ENCODE peak calls at places on chromosomes 4 and X, in five cellular contexts. One of them, this sample, is unnamed.

GRCh38 chr4:53459548-53459947 is 82.1 kb downstream of the FIP1L1 start:
- DNase-seq in AG09319: no peak
- DNase-seq in A549: peak
- DNase-seq in fibroblast of mammary gland: peak
- DNase-seq in AG10803: peak
- DNase-seq in this sample: peak

GRCh38 chr4:185143596-185143969 is 517 bp downstream of the SLC25A4 start:
- DNase-seq in fibroblast of mammary gland: no peak
- DNase-seq in A549: peak
- DNase-seq in AG10803: peak
- DNase-seq in AG09319: no peak
- DNase-seq in this sample: peak

GRCh38 chr4:156946508-156947197 is 24.9 kb downstream of the PDGFC start:
- DNase-seq in AG10803: peak
- DNase-seq in A549: peak
- DNase-seq in AG09319: peak
- DNase-seq in fibroblast of mammary gland: peak
- DNase-seq in this sample: peak

GRCh38 chr4:102449751-102450352 is 51.3 kb upstream of the NFKB1 start:
- DNase-seq in AG09319: no peak
- DNase-seq in fibroblast of mammary gland: peak
- DNase-seq in A549: peak
- DNase-seq in AG10803: peak
- DNase-seq in this sample: peak

GRCh38 chr4:148445071-148445902 is 3.1 kb upstream of the NR3C2 start:
- DNase-seq in A549: no peak
- DNase-seq in AG10803: no peak
- DNase-seq in fibroblast of mammary gland: no peak
- DNase-seq in AG09319: no peak
- DNase-seq in this sample: no peak

GRCh38 chrX:71809886-71810285 is 46.7 kb downstream of the CXorf49B start:
- DNase-seq in A549: peak
- DNase-seq in fibroblast of mammary gland: peak
- DNase-seq in AG09319: no peak
- DNase-seq in AG10803: no peak
- DNase-seq in this sample: no peak

GRCh38 chrX:115957862-115958490 is 212.6 kb upstream of the AGTR2 start:
- DNase-seq in AG10803: no peak
- DNase-seq in fibroblast of mammary gland: no peak
- DNase-seq in AG09319: no peak
- DNase-seq in A549: peak
- DNase-seq in this sample: no peak

GRCh38 chr4:168408620-168409019 is 71.7 kb downstream of the DDX60L start:
- DNase-seq in A549: peak
- DNase-seq in AG09319: peak
- DNase-seq in fibroblast of mammary gland: peak
- DNase-seq in AG10803: peak
- DNase-seq in this sample: peak

GRCh38 chr4:153905231-153905630 is 116.3 kb upstream of the SFRP2 start:
- DNase-seq in A549: no peak
- DNase-seq in AG09319: no peak
- DNase-seq in fibroblast of mammary gland: no peak
- DNase-seq in AG10803: no peak
- DNase-seq in this sample: no peak

DNA sequence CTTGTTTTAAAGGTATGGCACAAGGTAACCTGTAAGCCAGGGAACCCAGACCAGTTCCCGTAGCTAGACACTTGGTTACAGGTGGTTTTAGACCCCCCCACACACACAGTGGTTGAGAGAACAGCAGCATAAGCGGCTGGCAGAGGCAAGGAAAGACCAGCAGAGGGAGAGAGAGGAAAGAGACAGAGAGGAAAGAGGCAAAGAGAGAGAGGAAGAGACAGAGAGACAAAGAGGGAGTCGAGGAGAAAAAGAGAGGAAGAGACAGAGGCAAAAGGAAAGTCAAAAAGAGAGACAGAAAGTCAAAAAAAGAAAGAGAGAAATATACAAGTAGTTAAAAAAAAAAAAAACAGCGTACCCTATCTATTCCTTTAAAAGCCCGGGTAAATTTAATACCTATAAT is 19.5 kb upstream of the PCSK1N start:
- DNase-seq in A549: peak
- DNase-seq in AG10803: peak
- DNase-seq in AG09319: no peak
- DNase-seq in fibroblast of mammary gland: no peak
- DNase-seq in this sample: no peak
- TF ChIP-seq CTCF in A549: peak
- TF ChIP-seq CTCF in AG10803: peak
- TF ChIP-seq CTCF in AG09319: peak
- TF ChIP-seq CTCF in fibroblast of mammary gland: peak
- TF ChIP-seq CTCF in this sample: peak

GRCh38 chrX:37959212-37960021 is 46.9 kb upstream of the SYTL5 start:
- DNase-seq in AG10803: no peak
- DNase-seq in fibroblast of mammary gland: no peak
- DNase-seq in A549: no peak
- DNase-seq in AG09319: no peak
- DNase-seq in this sample: no peak
- TF ChIP-seq CTCF in AG10803: no peak
- TF ChIP-seq CTCF in fibroblast of mammary gland: no peak
- TF ChIP-seq CTCF in A549: no peak
- TF ChIP-seq CTCF in AG09319: no peak
- TF ChIP-seq CTCF in this sample: no peak

DNA sequence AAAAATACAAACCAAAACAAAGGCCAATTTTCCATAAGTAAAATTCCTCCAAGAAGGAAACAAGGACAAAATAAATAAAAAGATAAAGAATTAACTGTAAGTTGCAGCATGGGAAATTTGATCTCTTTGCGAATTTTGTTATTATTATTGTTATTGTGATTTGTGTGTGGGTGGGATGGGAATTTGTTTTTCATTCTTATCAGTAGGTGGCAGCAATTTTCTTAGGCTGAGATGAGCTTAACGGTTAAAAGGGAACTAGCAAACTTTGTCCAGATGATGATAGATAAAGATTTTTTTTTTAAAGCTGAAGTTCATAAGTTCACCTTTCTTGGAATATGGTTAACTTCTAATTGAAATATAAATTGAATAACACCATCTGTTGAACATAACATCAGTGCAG is 83.2 kb upstream of the IL1RAPL2 start:
- DNase-seq in AG10803: no peak
- DNase-seq in fibroblast of mammary gland: peak
- DNase-seq in A549: no peak
- DNase-seq in AG09319: no peak
- DNase-seq in this sample: no peak
- TF ChIP-seq CTCF in AG10803: no peak
- TF ChIP-seq CTCF in fibroblast of mammary gland: peak
- TF ChIP-seq CTCF in A549: peak
- TF ChIP-seq CTCF in AG09319: no peak
- TF ChIP-seq CTCF in this sample: peak

GRCh38 chr4:98030059-98030458 is 113.2 kb downstream of the STPG2 start:
- DNase-seq in A549: no peak
- DNase-seq in fibroblast of mammary gland: no peak
- DNase-seq in AG10803: no peak
- DNase-seq in AG09319: no peak
- DNase-seq in this sample: no peak

GRCh38 chr4:98026362-98026761 is 116.9 kb downstream of the STPG2 start:
- DNase-seq in fibroblast of mammary gland: no peak
- DNase-seq in AG09319: no peak
- DNase-seq in AG10803: no peak
- DNase-seq in A549: no peak
- DNase-seq in this sample: no peak

DNA sequence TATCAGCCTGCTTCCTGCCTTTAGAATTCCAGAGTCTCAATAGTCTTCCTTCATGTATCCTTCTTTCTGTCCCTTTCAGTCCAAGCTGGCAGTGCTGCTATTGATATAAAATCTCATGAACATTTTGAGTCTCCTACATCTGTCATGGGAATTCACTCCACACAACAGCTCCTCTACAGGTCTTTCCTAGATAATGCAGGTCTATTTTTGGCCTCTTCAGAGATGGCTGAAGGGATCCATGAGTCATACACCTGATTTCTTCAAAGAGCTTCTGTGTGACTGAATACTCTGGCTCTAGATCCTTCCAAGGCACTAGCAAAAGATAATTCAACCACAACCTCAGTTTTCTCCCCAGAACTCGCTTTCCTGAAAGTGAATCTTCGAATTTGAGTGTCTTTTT is 115.4 kb downstream of the STPG2 start:
- DNase-seq in AG10803: no peak
- DNase-seq in A549: peak
- DNase-seq in AG09319: no peak
- DNase-seq in fibroblast of mammary gland: peak
- DNase-seq in this sample: no peak
- TF ChIP-seq CTCF in AG10803: no peak
- TF ChIP-seq CTCF in A549: no peak
- TF ChIP-seq CTCF in AG09319: no peak
- TF ChIP-seq CTCF in fibroblast of mammary gland: no peak
- TF ChIP-seq CTCF in this sample: peak

GRCh38 chr4:68673143-68673542 is 2.7 kb upstream of the UGT2B15 start:
- DNase-seq in fibroblast of mammary gland: no peak
- DNase-seq in AG09319: no peak
- DNase-seq in AG10803: no peak
- DNase-seq in A549: no peak
- DNase-seq in this sample: no peak
- TF ChIP-seq CTCF in fibroblast of mammary gland: no peak
- TF ChIP-seq CTCF in AG09319: no peak
- TF ChIP-seq CTCF in AG10803: no peak
- TF ChIP-seq CTCF in A549: no peak
- TF ChIP-seq CTCF in this sample: no peak

GRCh38 chr4:6474053-6474568 is 1.7 kb upstream of the PPP2R2C start:
- DNase-seq in AG09319: no peak
- DNase-seq in AG10803: no peak
- DNase-seq in fibroblast of mammary gland: no peak
- DNase-seq in A549: peak
- DNase-seq in this sample: no peak
- TF ChIP-seq CTCF in AG09319: no peak
- TF ChIP-seq CTCF in AG10803: peak
- TF ChIP-seq CTCF in fibroblast of mammary gland: peak
- TF ChIP-seq CTCF in A549: peak
- TF ChIP-seq CTCF in this sample: peak

GRCh38 chrX:17859609-17860178 is 1.4 kb downstream of the RAI2 start:
- DNase-seq in AG09319: no peak
- DNase-seq in fibroblast of mammary gland: no peak
- DNase-seq in AG10803: no peak
- DNase-seq in A549: no peak
- DNase-seq in this sample: no peak

GRCh38 chrX:17854521-17854920 is 6.6 kb downstream of the RAI2 start:
- DNase-seq in fibroblast of mammary gland: no peak
- DNase-seq in AG09319: no peak
- DNase-seq in AG10803: no peak
- DNase-seq in A549: no peak
- DNase-seq in this sample: no peak

GRCh38 chrX:17851854-17852253 is 9.2 kb downstream of the RAI2 start:
- DNase-seq in fibroblast of mammary gland: no peak
- DNase-seq in A549: no peak
- DNase-seq in AG10803: no peak
- DNase-seq in AG09319: no peak
- DNase-seq in this sample: no peak

GRCh38 chrX:17848545-17849265 is 12.4 kb downstream of the RAI2 start:
- DNase-seq in fibroblast of mammary gland: no peak
- DNase-seq in AG10803: no peak
- DNase-seq in AG09319: no peak
- DNase-seq in A549: no peak
- DNase-seq in this sample: no peak

DNA sequence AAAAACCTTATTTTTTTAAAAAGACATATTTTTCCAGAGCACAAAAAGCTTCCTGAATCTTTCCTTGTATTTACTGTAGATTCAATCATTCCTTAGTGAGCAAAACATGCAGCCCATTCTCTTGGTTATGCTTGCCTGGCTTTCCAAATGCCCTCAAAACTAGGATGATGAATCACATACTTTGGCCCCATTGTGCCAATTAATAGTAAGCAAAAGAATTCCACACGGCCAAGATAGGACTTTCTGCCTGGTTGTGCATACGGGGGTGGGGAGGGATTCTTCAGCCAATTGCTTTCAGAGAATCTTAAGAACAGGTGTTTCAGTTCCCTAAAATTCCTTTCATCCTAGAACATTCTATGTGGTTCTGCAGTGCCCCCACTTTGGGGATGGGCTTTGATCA is 7.0 kb downstream of the RAI2 start:
- DNase-seq in AG09319: no peak
- DNase-seq in fibroblast of mammary gland: no peak
- DNase-seq in AG10803: no peak
- DNase-seq in A549: no peak
- DNase-seq in this sample: no peak
- TF ChIP-seq CTCF in AG09319: no peak
- TF ChIP-seq CTCF in fibroblast of mammary gland: no peak
- TF ChIP-seq CTCF in AG10803: no peak
- TF ChIP-seq CTCF in A549: no peak
- TF ChIP-seq CTCF in this sample: no peak

DNA sequence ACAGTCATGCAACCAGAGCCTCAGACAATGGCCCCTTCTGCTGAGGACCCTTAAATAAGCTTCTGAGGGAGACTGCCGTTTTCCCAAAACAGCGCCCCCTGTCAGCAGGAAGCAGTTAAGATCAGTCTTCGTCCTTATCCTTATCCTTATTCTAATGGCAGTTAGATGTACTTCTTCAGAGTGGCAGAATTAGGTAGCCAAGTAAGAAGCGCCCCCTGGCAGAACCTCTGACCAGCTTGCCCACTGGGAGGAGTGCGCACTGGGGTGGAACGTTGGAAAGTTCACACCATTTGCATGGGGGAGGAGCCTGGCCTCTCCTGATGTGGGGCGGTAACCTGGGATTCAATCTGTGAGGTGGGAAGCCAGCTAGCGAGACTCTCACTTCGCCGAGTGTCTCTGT is 133.6 kb upstream of the QRFPR start:
- DNase-seq in AG09319: no peak
- DNase-seq in fibroblast of mammary gland: no peak
- DNase-seq in AG10803: no peak
- DNase-seq in A549: no peak
- DNase-seq in this sample: no peak
- TF ChIP-seq CTCF in AG09319: no peak
- TF ChIP-seq CTCF in fibroblast of mammary gland: peak
- TF ChIP-seq CTCF in AG10803: no peak
- TF ChIP-seq CTCF in A549: no peak
- TF ChIP-seq CTCF in this sample: peak

This sample was measured in HFFc6.